ENCODE peak calls at places on chromosomes 13 and 19, in eight cellular contexts. One of them, this sample, is unnamed.

GRCh38 chr19:36136975-36137686 is 2.7 kb upstream of the CAPNS1 start:
- DNase-seq in AG10803: peak
- DNase-seq in fibroblast of villous mesenchyme: peak
- DNase-seq in right lobe of liver: peak
- DNase-seq in NB4: no peak
- DNase-seq in lung: peak
- DNase-seq in CD8-positive, alpha-beta T cell: no peak
- DNase-seq in fibroblast of lung: peak
- DNase-seq in this sample: peak

GRCh38 chr13:99471231-99472202 is 29.8 kb upstream of the TM9SF2 start:
- DNase-seq in fibroblast of villous mesenchyme: no peak
- DNase-seq in CD8-positive, alpha-beta T cell: no peak
- DNase-seq in lung: no peak
- DNase-seq in AG10803: peak
- DNase-seq in NB4: no peak
- DNase-seq in right lobe of liver: no peak
- DNase-seq in fibroblast of lung: peak
- DNase-seq in this sample: no peak

GRCh38 chr19:19568802-19569756 is 31.0 kb downstream of the CILP2 start:
- DNase-seq in CD8-positive, alpha-beta T cell: no peak
- DNase-seq in AG10803: peak
- DNase-seq in fibroblast of villous mesenchyme: peak
- DNase-seq in fibroblast of lung: peak
- DNase-seq in lung: no peak
- DNase-seq in right lobe of liver: no peak
- DNase-seq in NB4: no peak
- DNase-seq in this sample: peak

GRCh38 chr19:29537181-29537580 is 11.4 kb downstream of the VSTM2B start:
- DNase-seq in right lobe of liver: peak
- DNase-seq in fibroblast of villous mesenchyme: no peak
- DNase-seq in CD8-positive, alpha-beta T cell: no peak
- DNase-seq in AG10803: no peak
- DNase-seq in lung: no peak
- DNase-seq in NB4: no peak
- DNase-seq in fibroblast of lung: no peak
- DNase-seq in this sample: no peak

GRCh38 chr19:45140533-45140932 is 20.2 kb downstream of the NKPD1 start:
- DNase-seq in fibroblast of villous mesenchyme: no peak
- DNase-seq in CD8-positive, alpha-beta T cell: no peak
- DNase-seq in AG10803: no peak
- DNase-seq in lung: no peak
- DNase-seq in right lobe of liver: no peak
- DNase-seq in NB4: no peak
- DNase-seq in fibroblast of lung: no peak
- DNase-seq in this sample: no peak

GRCh38 chr19:54600228-54600627 is 6.8 kb downstream of the LILRA1 start:
- DNase-seq in fibroblast of lung: no peak
- DNase-seq in lung: no peak
- DNase-seq in AG10803: no peak
- DNase-seq in CD8-positive, alpha-beta T cell: no peak
- DNase-seq in NB4: no peak
- DNase-seq in fibroblast of villous mesenchyme: no peak
- DNase-seq in right lobe of liver: no peak
- DNase-seq in this sample: no peak

GRCh38 chr19:45094158-45094557 is 1.2 kb downstream of the PPP1R37 start:
- DNase-seq in AG10803: no peak
- DNase-seq in fibroblast of lung: no peak
- DNase-seq in CD8-positive, alpha-beta T cell: no peak
- DNase-seq in NB4: no peak
- DNase-seq in right lobe of liver: no peak
- DNase-seq in fibroblast of villous mesenchyme: no peak
- DNase-seq in lung: no peak
- DNase-seq in this sample: no peak

GRCh38 chr19:12346896-12347295 is 13.5 kb upstream of the ZNF563 start:
- DNase-seq in NB4: peak
- DNase-seq in CD8-positive, alpha-beta T cell: no peak
- DNase-seq in lung: no peak
- DNase-seq in fibroblast of villous mesenchyme: no peak
- DNase-seq in right lobe of liver: no peak
- DNase-seq in AG10803: no peak
- DNase-seq in fibroblast of lung: no peak
- DNase-seq in this sample: no peak

GRCh38 chr13:51934461-51935087 is 72.8 kb downstream of the CCDC70 start:
- DNase-seq in CD8-positive, alpha-beta T cell: no peak
- DNase-seq in AG10803: no peak
- DNase-seq in lung: no peak
- DNase-seq in fibroblast of villous mesenchyme: no peak
- DNase-seq in NB4: no peak
- DNase-seq in fibroblast of lung: no peak
- DNase-seq in right lobe of liver: no peak
- DNase-seq in this sample: no peak

GRCh38 chr13:103497404-103497803 is 431.2 kb upstream of the SLC10A2 start:
- DNase-seq in CD8-positive, alpha-beta T cell: no peak
- DNase-seq in NB4: no peak
- DNase-seq in AG10803: no peak
- DNase-seq in lung: no peak
- DNase-seq in right lobe of liver: no peak
- DNase-seq in fibroblast of villous mesenchyme: no peak
- DNase-seq in fibroblast of lung: no peak
- DNase-seq in this sample: no peak

GRCh38 chr13:112821340-112822055 is 131.7 kb downstream of the ATP11A start:
- DNase-seq in lung: no peak
- DNase-seq in right lobe of liver: no peak
- DNase-seq in CD8-positive, alpha-beta T cell: no peak
- DNase-seq in AG10803: peak
- DNase-seq in fibroblast of villous mesenchyme: peak
- DNase-seq in fibroblast of lung: no peak
- DNase-seq in NB4: no peak
- DNase-seq in this sample: no peak

GRCh38 chr13:67069117-67069767 is 160.9 kb downstream of the PCDH9 start:
- DNase-seq in fibroblast of villous mesenchyme: no peak
- DNase-seq in right lobe of liver: no peak
- DNase-seq in CD8-positive, alpha-beta T cell: no peak
- DNase-seq in lung: no peak
- DNase-seq in AG10803: no peak
- DNase-seq in fibroblast of lung: no peak
- DNase-seq in NB4: no peak
- DNase-seq in this sample: peak

GRCh38 chr13:80084086-80084676 is 256.7 kb downstream of the SPRY2 start:
- DNase-seq in right lobe of liver: no peak
- DNase-seq in AG10803: peak
- DNase-seq in NB4: no peak
- DNase-seq in fibroblast of villous mesenchyme: peak
- DNase-seq in lung: no peak
- DNase-seq in CD8-positive, alpha-beta T cell: no peak
- DNase-seq in fibroblast of lung: peak
- DNase-seq in this sample: peak

GRCh38 chr13:51534075-51534817 is 50.0 kb upstream of the WDFY2 start:
- DNase-seq in CD8-positive, alpha-beta T cell: peak
- DNase-seq in fibroblast of villous mesenchyme: no peak
- DNase-seq in AG10803: no peak
- DNase-seq in lung: no peak
- DNase-seq in right lobe of liver: peak
- DNase-seq in fibroblast of lung: no peak
- DNase-seq in NB4: peak
- DNase-seq in this sample: no peak

GRCh38 chr19:33241530-33242101 is 16.0 kb upstream of the SLC7A10 start:
- DNase-seq in AG10803: no peak
- DNase-seq in CD8-positive, alpha-beta T cell: no peak
- DNase-seq in fibroblast of villous mesenchyme: no peak
- DNase-seq in right lobe of liver: peak
- DNase-seq in lung: no peak
- DNase-seq in fibroblast of lung: peak
- DNase-seq in NB4: peak
- DNase-seq in this sample: peak

GRCh38 chr13:21949818-21950429 is 279.1 kb downstream of the FGF9 start:
- DNase-seq in fibroblast of lung: no peak
- DNase-seq in NB4: no peak
- DNase-seq in CD8-positive, alpha-beta T cell: no peak
- DNase-seq in fibroblast of villous mesenchyme: no peak
- DNase-seq in right lobe of liver: no peak
- DNase-seq in lung: no peak
- DNase-seq in AG10803: no peak
- DNase-seq in this sample: no peak

GRCh38 chr13:40611004-40611403 is 55.4 kb downstream of the FOXO1 start:
- DNase-seq in fibroblast of lung: no peak
- DNase-seq in fibroblast of villous mesenchyme: no peak
- DNase-seq in NB4: no peak
- DNase-seq in AG10803: no peak
- DNase-seq in CD8-positive, alpha-beta T cell: no peak
- DNase-seq in right lobe of liver: no peak
- DNase-seq in lung: no peak
- DNase-seq in this sample: no peak

GRCh38 chr13:79658333-79658975 is 177.5 kb downstream of the NDFIP2 start:
- DNase-seq in lung: no peak
- DNase-seq in NB4: no peak
- DNase-seq in fibroblast of villous mesenchyme: no peak
- DNase-seq in CD8-positive, alpha-beta T cell: no peak
- DNase-seq in right lobe of liver: no peak
- DNase-seq in fibroblast of lung: no peak
- DNase-seq in AG10803: no peak
- DNase-seq in this sample: no peak

DNA sequence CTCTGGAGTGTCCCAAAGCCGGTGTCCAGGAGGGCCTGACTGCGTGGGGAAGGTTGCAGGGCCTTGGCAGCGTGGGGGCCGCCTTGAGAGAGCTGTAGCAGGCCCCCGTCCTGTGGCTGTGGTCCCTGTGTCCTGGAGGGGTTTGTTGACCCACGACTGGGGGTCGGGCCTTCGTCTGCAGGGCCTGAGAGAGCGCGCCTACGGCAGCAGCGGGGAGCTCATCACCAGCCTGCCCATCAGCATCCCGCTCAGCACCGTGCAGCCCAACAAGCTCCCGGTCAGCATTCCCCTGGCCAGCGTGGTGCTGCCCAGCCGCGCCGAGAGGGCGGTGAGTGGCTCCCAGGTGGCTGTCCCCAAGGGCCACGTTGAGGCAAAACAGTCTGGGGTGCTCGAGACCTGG is 18.5 kb downstream of the PLEKHJ1 start:
- DNase-seq in right lobe of liver: no peak
- DNase-seq in NB4: no peak
- DNase-seq in AG10803: no peak
- DNase-seq in fibroblast of lung: no peak
- DNase-seq in fibroblast of villous mesenchyme: no peak
- DNase-seq in lung: no peak
- DNase-seq in CD8-positive, alpha-beta T cell: no peak
- DNase-seq in this sample: no peak
- TF ChIP-seq CTCF in right lobe of liver: no peak
- TF ChIP-seq CTCF in NB4: no peak
- TF ChIP-seq CTCF in AG10803: no peak
- TF ChIP-seq CTCF in fibroblast of lung: no peak
- TF ChIP-seq CTCF in fibroblast of villous mesenchyme: no peak
- TF ChIP-seq CTCF in lung: no peak
- TF ChIP-seq CTCF in CD8-positive, alpha-beta T cell: no peak
- TF ChIP-seq CTCF in this sample: no peak

GRCh38 chr19:38880882-38881609 is 3.0 kb upstream of the RINL start:
- DNase-seq in fibroblast of lung: no peak
- DNase-seq in NB4: no peak
- DNase-seq in fibroblast of villous mesenchyme: no peak
- DNase-seq in lung: no peak
- DNase-seq in right lobe of liver: no peak
- DNase-seq in AG10803: no peak
- DNase-seq in CD8-positive, alpha-beta T cell: no peak
- DNase-seq in this sample: no peak

GRCh38 chr19:38877781-38878574 is at the start of gene RINL:
- DNase-seq in AG10803: no peak
- DNase-seq in fibroblast of lung: no peak
- DNase-seq in right lobe of liver: peak
- DNase-seq in fibroblast of villous mesenchyme: no peak
- DNase-seq in NB4: peak
- DNase-seq in CD8-positive, alpha-beta T cell: peak
- DNase-seq in lung: no peak
- DNase-seq in this sample: no peak

GRCh38 chr19:38880076-38880881 is 2.2 kb upstream of the RINL start:
- DNase-seq in NB4: no peak
- DNase-seq in AG10803: no peak
- DNase-seq in right lobe of liver: no peak
- DNase-seq in fibroblast of villous mesenchyme: no peak
- DNase-seq in lung: no peak
- DNase-seq in fibroblast of lung: no peak
- DNase-seq in CD8-positive, alpha-beta T cell: no peak
- DNase-seq in this sample: no peak

GRCh38 chr19:38878575-38879399 is 712 bp upstream of the RINL start:
- DNase-seq in fibroblast of villous mesenchyme: no peak
- DNase-seq in NB4: peak
- DNase-seq in AG10803: no peak
- DNase-seq in lung: no peak
- DNase-seq in fibroblast of lung: no peak
- DNase-seq in right lobe of liver: no peak
- DNase-seq in CD8-positive, alpha-beta T cell: no peak
- DNase-seq in this sample: no peak

GRCh38 chr19:38879400-38879751 is 1.3 kb upstream of the RINL start:
- DNase-seq in fibroblast of villous mesenchyme: no peak
- DNase-seq in CD8-positive, alpha-beta T cell: no peak
- DNase-seq in NB4: no peak
- DNase-seq in fibroblast of lung: no peak
- DNase-seq in lung: no peak
- DNase-seq in right lobe of liver: no peak
- DNase-seq in AG10803: no peak
- DNase-seq in this sample: no peak
- H3K4me3 ChIP-seq in fibroblast of villous mesenchyme: no peak
- H3K4me3 ChIP-seq in CD8-positive, alpha-beta T cell: peak
- H3K4me3 ChIP-seq in NB4: no peak
- H3K4me3 ChIP-seq in fibroblast of lung: no peak
- H3K4me3 ChIP-seq in lung: no peak
- H3K4me3 ChIP-seq in right lobe of liver: no peak
- H3K4me3 ChIP-seq in AG10803: no peak
- H3K4me3 ChIP-seq in this sample: no peak

DNA sequence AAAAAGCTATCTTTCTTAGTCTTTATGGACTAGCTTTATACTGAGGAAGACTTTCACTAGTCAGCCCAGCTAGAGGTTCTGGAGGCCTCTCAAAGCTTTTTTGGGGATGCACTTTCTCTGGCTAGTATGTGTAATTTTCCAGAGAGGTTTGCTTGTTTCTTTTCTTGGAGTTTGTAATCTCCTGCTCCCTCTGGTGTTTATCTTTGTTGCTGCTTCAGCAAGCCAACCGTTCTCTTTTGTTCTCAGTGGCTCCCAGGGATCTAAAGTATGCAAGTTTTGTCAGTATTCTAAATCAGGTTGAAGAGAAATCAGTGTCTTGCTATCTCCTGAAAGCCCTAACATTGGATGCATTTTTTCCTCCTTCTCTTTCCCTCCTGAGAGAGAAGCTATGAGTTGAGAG is 121.1 kb upstream of the MYO16 start:
- DNase-seq in CD8-positive, alpha-beta T cell: no peak
- DNase-seq in AG10803: no peak
- DNase-seq in fibroblast of lung: peak
- DNase-seq in NB4: peak
- DNase-seq in lung: no peak
- DNase-seq in fibroblast of villous mesenchyme: peak
- DNase-seq in right lobe of liver: no peak
- DNase-seq in this sample: peak
- TF ChIP-seq CTCF in CD8-positive, alpha-beta T cell: no peak
- TF ChIP-seq CTCF in AG10803: peak
- TF ChIP-seq CTCF in fibroblast of lung: peak
- TF ChIP-seq CTCF in NB4: peak
- TF ChIP-seq CTCF in lung: peak
- TF ChIP-seq CTCF in fibroblast of villous mesenchyme: peak
- TF ChIP-seq CTCF in right lobe of liver: peak
- TF ChIP-seq CTCF in this sample: peak

GRCh38 chr19:6278051-6278450 is 1.7 kb downstream of the MLLT1 start:
- DNase-seq in CD8-positive, alpha-beta T cell: no peak
- DNase-seq in right lobe of liver: no peak
- DNase-seq in AG10803: no peak
- DNase-seq in NB4: no peak
- DNase-seq in lung: no peak
- DNase-seq in fibroblast of villous mesenchyme: no peak
- DNase-seq in fibroblast of lung: no peak
- DNase-seq in this sample: no peak
- H3K4me3 ChIP-seq in CD8-positive, alpha-beta T cell: no peak
- H3K4me3 ChIP-seq in right lobe of liver: no peak
- H3K4me3 ChIP-seq in AG10803: peak
- H3K4me3 ChIP-seq in NB4: peak
- H3K4me3 ChIP-seq in lung: no peak
- H3K4me3 ChIP-seq in fibroblast of villous mesenchyme: peak
- H3K4me3 ChIP-seq in fibroblast of lung: no peak
- H3K4me3 ChIP-seq in this sample: peak

This sample was measured in choroid plexus epithelial cell.